ENCODE peak calls at places on chromosomes 13 and 19, in ten cellular contexts. One of them, this sample, is unnamed.

GRCh38 chr19:4911314-4911713 is 2.0 kb downstream of the UHRF1 start:
- DNase-seq in stimulated activated CD8-positive, alpha-beta memory T cell treated with anti-CD3 and anti-CD28 coated beads, Interleukin-15, amount 100 ng/mL, for 1 hour: no peak
- DNase-seq in T-cell: no peak
- DNase-seq in A549: no peak
- DNase-seq in DMS153: no peak
- DNase-seq in heart right ventricle: no peak
- DNase-seq in activated CD8-positive, alpha-beta T cell treated with anti-CD3 and anti-CD28 coated beads for 36 hours: no peak
- DNase-seq in activated naive CD4-positive, alpha-beta T cell: no peak
- DNase-seq in astrocyte of the spinal cord: no peak
- DNase-seq in activated CD4-positive, CD25-positive, alpha-beta regulatory T cell treated with anti-CD3 and anti-CD28 coated beads, Interleukin-2, amount 50 U/mL, for 16 hours: no peak
- DNase-seq in this sample: no peak

GRCh38 chr19:50639121-50640112 is at the start of gene SYT3:
- DNase-seq in stimulated activated CD8-positive, alpha-beta memory T cell treated with anti-CD3 and anti-CD28 coated beads, Interleukin-15, amount 100 ng/mL, for 1 hour: no peak
- DNase-seq in astrocyte of the spinal cord: no peak
- DNase-seq in activated CD4-positive, CD25-positive, alpha-beta regulatory T cell treated with anti-CD3 and anti-CD28 coated beads, Interleukin-2, amount 50 U/mL, for 16 hours: no peak
- DNase-seq in heart right ventricle: peak
- DNase-seq in activated CD8-positive, alpha-beta T cell treated with anti-CD3 and anti-CD28 coated beads for 36 hours: peak
- DNase-seq in T-cell: peak
- DNase-seq in A549: peak
- DNase-seq in activated naive CD4-positive, alpha-beta T cell: no peak
- DNase-seq in DMS153: peak
- DNase-seq in this sample: no peak

GRCh38 chr13:33409673-33410072 is 124.1 kb upstream of the STARD13 start:
- DNase-seq in heart right ventricle: no peak
- DNase-seq in activated CD8-positive, alpha-beta T cell treated with anti-CD3 and anti-CD28 coated beads for 36 hours: no peak
- DNase-seq in DMS153: no peak
- DNase-seq in T-cell: no peak
- DNase-seq in stimulated activated CD8-positive, alpha-beta memory T cell treated with anti-CD3 and anti-CD28 coated beads, Interleukin-15, amount 100 ng/mL, for 1 hour: no peak
- DNase-seq in A549: no peak
- DNase-seq in activated naive CD4-positive, alpha-beta T cell: no peak
- DNase-seq in astrocyte of the spinal cord: no peak
- DNase-seq in activated CD4-positive, CD25-positive, alpha-beta regulatory T cell treated with anti-CD3 and anti-CD28 coated beads, Interleukin-2, amount 50 U/mL, for 16 hours: no peak
- DNase-seq in this sample: no peak

GRCh38 chr19:56905616-56906015 is 65.1 kb upstream of the PEG3 start:
- DNase-seq in astrocyte of the spinal cord: no peak
- DNase-seq in activated CD4-positive, CD25-positive, alpha-beta regulatory T cell treated with anti-CD3 and anti-CD28 coated beads, Interleukin-2, amount 50 U/mL, for 16 hours: no peak
- DNase-seq in A549: no peak
- DNase-seq in activated CD8-positive, alpha-beta T cell treated with anti-CD3 and anti-CD28 coated beads for 36 hours: no peak
- DNase-seq in activated naive CD4-positive, alpha-beta T cell: no peak
- DNase-seq in DMS153: no peak
- DNase-seq in heart right ventricle: no peak
- DNase-seq in T-cell: no peak
- DNase-seq in stimulated activated CD8-positive, alpha-beta memory T cell treated with anti-CD3 and anti-CD28 coated beads, Interleukin-15, amount 100 ng/mL, for 1 hour: no peak
- DNase-seq in this sample: no peak

GRCh38 chr19:4749870-4750269 is 26.2 kb upstream of the DPP9 start:
- DNase-seq in activated CD8-positive, alpha-beta T cell treated with anti-CD3 and anti-CD28 coated beads for 36 hours: peak
- DNase-seq in DMS153: no peak
- DNase-seq in heart right ventricle: no peak
- DNase-seq in activated CD4-positive, CD25-positive, alpha-beta regulatory T cell treated with anti-CD3 and anti-CD28 coated beads, Interleukin-2, amount 50 U/mL, for 16 hours: no peak
- DNase-seq in stimulated activated CD8-positive, alpha-beta memory T cell treated with anti-CD3 and anti-CD28 coated beads, Interleukin-15, amount 100 ng/mL, for 1 hour: no peak
- DNase-seq in astrocyte of the spinal cord: no peak
- DNase-seq in T-cell: no peak
- DNase-seq in activated naive CD4-positive, alpha-beta T cell: no peak
- DNase-seq in A549: no peak
- DNase-seq in this sample: no peak

GRCh38 chr19:54573330-54573872 is at the start of gene LILRA2:
- DNase-seq in DMS153: no peak
- DNase-seq in activated CD4-positive, CD25-positive, alpha-beta regulatory T cell treated with anti-CD3 and anti-CD28 coated beads, Interleukin-2, amount 50 U/mL, for 16 hours: no peak
- DNase-seq in astrocyte of the spinal cord: no peak
- DNase-seq in activated CD8-positive, alpha-beta T cell treated with anti-CD3 and anti-CD28 coated beads for 36 hours: no peak
- DNase-seq in T-cell: no peak
- DNase-seq in heart right ventricle: no peak
- DNase-seq in stimulated activated CD8-positive, alpha-beta memory T cell treated with anti-CD3 and anti-CD28 coated beads, Interleukin-15, amount 100 ng/mL, for 1 hour: no peak
- DNase-seq in A549: no peak
- DNase-seq in activated naive CD4-positive, alpha-beta T cell: no peak
- DNase-seq in this sample: no peak

GRCh38 chr19:48444129-48444932 is 1.5 kb upstream of the GRWD1 start:
- DNase-seq in activated CD8-positive, alpha-beta T cell treated with anti-CD3 and anti-CD28 coated beads for 36 hours: peak
- DNase-seq in astrocyte of the spinal cord: no peak
- DNase-seq in heart right ventricle: no peak
- DNase-seq in activated naive CD4-positive, alpha-beta T cell: no peak
- DNase-seq in T-cell: no peak
- DNase-seq in A549: no peak
- DNase-seq in stimulated activated CD8-positive, alpha-beta memory T cell treated with anti-CD3 and anti-CD28 coated beads, Interleukin-15, amount 100 ng/mL, for 1 hour: no peak
- DNase-seq in DMS153: no peak
- DNase-seq in activated CD4-positive, CD25-positive, alpha-beta regulatory T cell treated with anti-CD3 and anti-CD28 coated beads, Interleukin-2, amount 50 U/mL, for 16 hours: no peak
- DNase-seq in this sample: peak

GRCh38 chr19:45488708-45489107 is 8.1 kb downstream of the RTN2 start:
- DNase-seq in activated CD4-positive, CD25-positive, alpha-beta regulatory T cell treated with anti-CD3 and anti-CD28 coated beads, Interleukin-2, amount 50 U/mL, for 16 hours: no peak
- DNase-seq in A549: no peak
- DNase-seq in DMS153: no peak
- DNase-seq in heart right ventricle: no peak
- DNase-seq in activated CD8-positive, alpha-beta T cell treated with anti-CD3 and anti-CD28 coated beads for 36 hours: no peak
- DNase-seq in T-cell: no peak
- DNase-seq in astrocyte of the spinal cord: no peak
- DNase-seq in activated naive CD4-positive, alpha-beta T cell: no peak
- DNase-seq in stimulated activated CD8-positive, alpha-beta memory T cell treated with anti-CD3 and anti-CD28 coated beads, Interleukin-15, amount 100 ng/mL, for 1 hour: no peak
- DNase-seq in this sample: no peak

GRCh38 chr13:42574435-42575311 is 721 bp downstream of the TNFSF11 start:
- DNase-seq in A549: no peak
- DNase-seq in T-cell: peak
- DNase-seq in activated CD8-positive, alpha-beta T cell treated with anti-CD3 and anti-CD28 coated beads for 36 hours: peak
- DNase-seq in activated CD4-positive, CD25-positive, alpha-beta regulatory T cell treated with anti-CD3 and anti-CD28 coated beads, Interleukin-2, amount 50 U/mL, for 16 hours: peak
- DNase-seq in astrocyte of the spinal cord: no peak
- DNase-seq in heart right ventricle: no peak
- DNase-seq in activated naive CD4-positive, alpha-beta T cell: peak
- DNase-seq in stimulated activated CD8-positive, alpha-beta memory T cell treated with anti-CD3 and anti-CD28 coated beads, Interleukin-15, amount 100 ng/mL, for 1 hour: peak
- DNase-seq in DMS153: no peak
- DNase-seq in this sample: no peak

GRCh38 chr19:34269968-34270621 is 15.7 kb downstream of the GARRE1 start:
- DNase-seq in stimulated activated CD8-positive, alpha-beta memory T cell treated with anti-CD3 and anti-CD28 coated beads, Interleukin-15, amount 100 ng/mL, for 1 hour: peak
- DNase-seq in DMS153: no peak
- DNase-seq in heart right ventricle: peak
- DNase-seq in activated naive CD4-positive, alpha-beta T cell: no peak
- DNase-seq in activated CD4-positive, CD25-positive, alpha-beta regulatory T cell treated with anti-CD3 and anti-CD28 coated beads, Interleukin-2, amount 50 U/mL, for 16 hours: peak
- DNase-seq in activated CD8-positive, alpha-beta T cell treated with anti-CD3 and anti-CD28 coated beads for 36 hours: peak
- DNase-seq in astrocyte of the spinal cord: peak
- DNase-seq in T-cell: peak
- DNase-seq in A549: no peak
- DNase-seq in this sample: no peak

GRCh38 chr13:110610955-110611595 is 4.3 kb upstream of the NAXD start:
- DNase-seq in DMS153: no peak
- DNase-seq in astrocyte of the spinal cord: no peak
- DNase-seq in T-cell: no peak
- DNase-seq in activated CD8-positive, alpha-beta T cell treated with anti-CD3 and anti-CD28 coated beads for 36 hours: peak
- DNase-seq in heart right ventricle: no peak
- DNase-seq in activated naive CD4-positive, alpha-beta T cell: no peak
- DNase-seq in activated CD4-positive, CD25-positive, alpha-beta regulatory T cell treated with anti-CD3 and anti-CD28 coated beads, Interleukin-2, amount 50 U/mL, for 16 hours: no peak
- DNase-seq in A549: no peak
- DNase-seq in stimulated activated CD8-positive, alpha-beta memory T cell treated with anti-CD3 and anti-CD28 coated beads, Interleukin-15, amount 100 ng/mL, for 1 hour: no peak
- DNase-seq in this sample: no peak

GRCh38 chr13:44703371-44703770 is 127.2 kb upstream of the TSC22D1 start:
- DNase-seq in T-cell: no peak
- DNase-seq in stimulated activated CD8-positive, alpha-beta memory T cell treated with anti-CD3 and anti-CD28 coated beads, Interleukin-15, amount 100 ng/mL, for 1 hour: no peak
- DNase-seq in heart right ventricle: no peak
- DNase-seq in A549: no peak
- DNase-seq in activated CD8-positive, alpha-beta T cell treated with anti-CD3 and anti-CD28 coated beads for 36 hours: no peak
- DNase-seq in astrocyte of the spinal cord: peak
- DNase-seq in activated CD4-positive, CD25-positive, alpha-beta regulatory T cell treated with anti-CD3 and anti-CD28 coated beads, Interleukin-2, amount 50 U/mL, for 16 hours: no peak
- DNase-seq in activated naive CD4-positive, alpha-beta T cell: no peak
- DNase-seq in DMS153: no peak
- DNase-seq in this sample: no peak

GRCh38 chr13:54449922-54450321 is 1421.3 kb downstream of the OLFM4 start:
- DNase-seq in activated CD4-positive, CD25-positive, alpha-beta regulatory T cell treated with anti-CD3 and anti-CD28 coated beads, Interleukin-2, amount 50 U/mL, for 16 hours: no peak
- DNase-seq in heart right ventricle: no peak
- DNase-seq in T-cell: no peak
- DNase-seq in stimulated activated CD8-positive, alpha-beta memory T cell treated with anti-CD3 and anti-CD28 coated beads, Interleukin-15, amount 100 ng/mL, for 1 hour: no peak
- DNase-seq in activated CD8-positive, alpha-beta T cell treated with anti-CD3 and anti-CD28 coated beads for 36 hours: no peak
- DNase-seq in A549: no peak
- DNase-seq in DMS153: no peak
- DNase-seq in astrocyte of the spinal cord: no peak
- DNase-seq in activated naive CD4-positive, alpha-beta T cell: no peak
- DNase-seq in this sample: no peak

GRCh38 chr19:41746593-41747227 is 8.6 kb upstream of the CEACAM6 start:
- DNase-seq in heart right ventricle: peak
- DNase-seq in T-cell: peak
- DNase-seq in activated CD4-positive, CD25-positive, alpha-beta regulatory T cell treated with anti-CD3 and anti-CD28 coated beads, Interleukin-2, amount 50 U/mL, for 16 hours: no peak
- DNase-seq in DMS153: peak
- DNase-seq in A549: peak
- DNase-seq in astrocyte of the spinal cord: peak
- DNase-seq in activated CD8-positive, alpha-beta T cell treated with anti-CD3 and anti-CD28 coated beads for 36 hours: peak
- DNase-seq in stimulated activated CD8-positive, alpha-beta memory T cell treated with anti-CD3 and anti-CD28 coated beads, Interleukin-15, amount 100 ng/mL, for 1 hour: peak
- DNase-seq in activated naive CD4-positive, alpha-beta T cell: no peak
- DNase-seq in this sample: peak

GRCh38 chr19:41887711-41888382 is 4.9 kb downstream of the ARHGEF1 start:
- DNase-seq in activated CD8-positive, alpha-beta T cell treated with anti-CD3 and anti-CD28 coated beads for 36 hours: peak
- DNase-seq in T-cell: peak
- DNase-seq in DMS153: peak
- DNase-seq in heart right ventricle: no peak
- DNase-seq in astrocyte of the spinal cord: peak
- DNase-seq in A549: no peak
- DNase-seq in activated CD4-positive, CD25-positive, alpha-beta regulatory T cell treated with anti-CD3 and anti-CD28 coated beads, Interleukin-2, amount 50 U/mL, for 16 hours: peak
- DNase-seq in activated naive CD4-positive, alpha-beta T cell: peak
- DNase-seq in stimulated activated CD8-positive, alpha-beta memory T cell treated with anti-CD3 and anti-CD28 coated beads, Interleukin-15, amount 100 ng/mL, for 1 hour: peak
- DNase-seq in this sample: peak

GRCh38 chr19:2371656-2372055 is 11.6 kb downstream of the TMPRSS9 start:
- DNase-seq in DMS153: no peak
- DNase-seq in astrocyte of the spinal cord: no peak
- DNase-seq in T-cell: no peak
- DNase-seq in stimulated activated CD8-positive, alpha-beta memory T cell treated with anti-CD3 and anti-CD28 coated beads, Interleukin-15, amount 100 ng/mL, for 1 hour: no peak
- DNase-seq in activated CD4-positive, CD25-positive, alpha-beta regulatory T cell treated with anti-CD3 and anti-CD28 coated beads, Interleukin-2, amount 50 U/mL, for 16 hours: no peak
- DNase-seq in A549: no peak
- DNase-seq in activated naive CD4-positive, alpha-beta T cell: no peak
- DNase-seq in activated CD8-positive, alpha-beta T cell treated with anti-CD3 and anti-CD28 coated beads for 36 hours: no peak
- DNase-seq in heart right ventricle: no peak
- DNase-seq in this sample: no peak

This sample was measured in HuH-7.5.